ENCODE peak calls at places on chromosomes 5 and 9, in nine cellular contexts. N, R, X, W, Q, L, O, C and A are unnamed samples.

GRCh38 chr5:82858453-82859043 is 218.6 kb downstream of the TMEM167A start:
- DNase-seq in N (no peak), R (no peak), X (no peak), W (no peak), Q (no peak), L (no peak), O (no peak), C (no peak), A (no peak)

GRCh38 chr9:16985559-16986348 is 115.3 kb upstream of the BNC2 start:
- DNase-seq in N (no peak), R (no peak), X (no peak), W (no peak), Q (no peak), L (no peak), O (peak), C (no peak), A (no peak)

GRCh38 chr9:99026956-99027298 is 78.0 kb upstream of the TGFBR1 start:
- DNase-seq in N (no peak), R (no peak), X (no peak), W (no peak), Q (no peak), L (no peak), O (no peak), C (no peak), A (peak)

GRCh38 chr9:6955251-6955921 is 197.6 kb downstream of the KDM4C start:
- DNase-seq in N (no peak), R (no peak), X (no peak), W (peak), Q (no peak), L (peak), O (peak), C (no peak), A (peak)

GRCh38 chr9:92790542-92791527 is 26.2 kb upstream of the BICD2 start:
- DNase-seq in N (peak), R (peak), X (peak), W (peak), Q (peak), L (peak), O (peak), C (peak), A (peak)

GRCh38 chr9:119284118-119284517 is 85.1 kb downstream of the BRINP1 start:
- DNase-seq in N (no peak), R (no peak), X (peak), W (peak), Q (peak), L (peak), O (peak), C (no peak), A (peak)

GRCh38 chr5:51272957-51273356 is 110.3 kb upstream of the ISL1 start:
- DNase-seq in N (no peak), R (no peak), X (no peak), W (no peak), Q (no peak), L (peak), O (no peak), C (no peak), A (peak)

GRCh38 chr9:121440265-121440664 is 59.4 kb downstream of the GGTA1 start:
- DNase-seq in N (no peak), R (no peak), X (no peak), W (peak), Q (no peak), L (no peak), O (peak), C (peak), A (no peak)

GRCh38 chr9:126838895-126839294 is 21.5 kb upstream of the ZBTB34 start:
- DNase-seq in N (no peak), R (no peak), X (no peak), W (no peak), Q (no peak), L (no peak), O (no peak), C (no peak), A (no peak)

GRCh38 chr5:112491257-112491656 is 72.2 kb upstream of the EPB41L4A start:
- DNase-seq in N (no peak), R (no peak), X (peak), W (peak), Q (peak), L (no peak), O (peak), C (peak), A (no peak)

GRCh38 chr9:111533099-111533785 is 8.3 kb downstream of the ZNF483 start:
- DNase-seq in N (no peak), R (no peak), X (no peak), W (no peak), Q (no peak), L (no peak), O (peak), C (no peak), A (no peak)

GRCh38 chr5:158676642-158677489 is 422.9 kb downstream of the EBF1 start:
- DNase-seq in N (no peak), R (no peak), X (peak), W (peak), Q (peak), L (peak), O (no peak), C (no peak), A (peak)

GRCh38 chr9:91298304-91298703 is 63.4 kb downstream of the AUH start:
- DNase-seq in N (no peak), R (no peak), X (no peak), W (no peak), Q (no peak), L (no peak), O (peak), C (no peak), A (no peak)

GRCh38 chr9:94167055-94167346 is 82.7 kb downstream of the PTPDC1 start:
- DNase-seq in N (no peak), R (no peak), X (no peak), W (no peak), Q (peak), L (no peak), O (no peak), C (no peak), A (no peak)